ENCODE peak calls at places on chromosomes 12 and 14, in ten cellular contexts. D is globus pallidus, M is foreskin melanocyte, P is brain microvascular endothelial cell, R is EH, N is ovary, B is neural crest cell, J is HEK293T, H is colonic mucosa, Y is GM12865. A is an unnamed sample.

GRCh38 chr14:98937021-98937420 is 335.0 kb downstream of the BCL11B start:
- DNase-seq in D (no peak), M (no peak), P (no peak), R (no peak), N (no peak), B (no peak), J (no peak), H (no peak), Y (no peak), A (no peak)

GRCh38 chr14:59836116-59836515 is 34.5 kb downstream of the RTN1 start:
- DNase-seq in D (no peak), M (no peak), P (no peak), R (peak), N (no peak), B (no peak), J (no peak), H (no peak), Y (no peak), A (no peak)

GRCh38 chr12:122571821-122572220 is 44.8 kb downstream of the KNTC1 start:
- DNase-seq in D (no peak), M (no peak), P (no peak), R (no peak), N (no peak), B (no peak), J (no peak), H (no peak), Y (no peak), A (no peak)

GRCh38 chr14:88518592-88519512 is 36.0 kb downstream of the PTPN21 start:
- DNase-seq in D (no peak), M (peak), P (peak), R (peak), N (no peak), B (no peak), J (no peak), H (no peak), Y (no peak), A (peak)

GRCh38 chr12:32603858-32604257 is 75.2 kb upstream of the DNM1L start:
- DNase-seq in D (no peak), M (peak), P (peak), R (peak), N (no peak), B (no peak), J (no peak), H (no peak), Y (peak), A (no peak)

GRCh38 chr14:50031534-50032313 is 84.6 kb downstream of the VCPKMT start:
- DNase-seq in D (no peak), M (no peak), P (no peak), R (peak), N (no peak), B (no peak), J (no peak), H (no peak), Y (no peak), A (peak)

GRCh38 chr14:103818422-103818821 is 29.0 kb downstream of the PPP1R13B start:
- DNase-seq in D (no peak), M (no peak), P (no peak), R (no peak), N (no peak), B (no peak), J (no peak), H (no peak), Y (no peak), A (no peak)

GRCh38 chr12:116508145-116509121 is 50.7 kb upstream of the MAP1LC3B2 start:
- DNase-seq in D (no peak), M (no peak), P (no peak), R (peak), N (peak), B (peak), J (no peak), H (peak), Y (no peak), A (no peak)

GRCh38 chr14:75132374-75133086 is 5.7 kb upstream of the NEK9 start:
- DNase-seq in D (peak), M (peak), P (peak), R (peak), N (no peak), B (peak), J (peak), H (peak), Y (peak), A (peak)

GRCh38 chr12:46332260-46332659 is 40.3 kb downstream of the SLC38A2 start:
- DNase-seq in D (no peak), M (no peak), P (peak), R (peak), N (no peak), B (no peak), J (no peak), H (no peak), Y (no peak), A (peak)

GRCh38 chr12:39581592-39581991 is 38.0 kb downstream of the ABCD2 start:
- DNase-seq in D (no peak), M (peak), P (no peak), R (no peak), N (no peak), B (no peak), J (no peak), H (no peak), Y (no peak), A (no peak)

GRCh38 chr14:94779713-94780112 is 9.8 kb upstream of the GSC start:
- DNase-seq in D (no peak), M (no peak), P (no peak), R (no peak), N (no peak), B (no peak), J (no peak), H (peak), Y (no peak), A (no peak)

GRCh38 chr12:111296906-111297463 is 71.9 kb downstream of the PHETA1 start:
- DNase-seq in D (no peak), M (no peak), P (no peak), R (no peak), N (no peak), B (no peak), J (no peak), H (no peak), Y (no peak), A (no peak)

GRCh38 chr12:128570191-128571065 is 253.3 kb downstream of the SLC15A4 start:
- DNase-seq in D (no peak), M (no peak), P (no peak), R (no peak), N (no peak), B (no peak), J (no peak), H (peak), Y (peak), A (no peak)

GRCh38 chr14:22536853-22537338 is 52.1 kb downstream of the DAD1 start:
- DNase-seq in D (no peak), M (peak), P (peak), R (peak), N (no peak), B (no peak), J (peak), H (peak), Y (peak), A (peak)

GRCh38 chr14:92651106-92651792 is 97.2 kb downstream of the LGMN start:
- DNase-seq in D (peak), M (no peak), P (no peak), R (no peak), N (no peak), B (no peak), J (no peak), H (peak), Y (peak), A (no peak)

GRCh38 chr14:105419305-105420091 is at the start of gene MTA1:
- DNase-seq in D (no peak), M (no peak), P (no peak), R (peak), N (peak), B (peak), J (peak), H (peak), Y (peak), A (no peak)

GRCh38 chr12:30719060-30719459 is 23.4 kb upstream of the IPO8 start:
- DNase-seq in D (no peak), M (no peak), P (peak), R (peak), N (no peak), B (no peak), J (no peak), H (no peak), Y (no peak), A (peak)

GRCh38 chr12:27822076-27822712 is 42.2 kb upstream of the MANSC4 start:
- DNase-seq in D (no peak), M (no peak), P (peak), R (peak), N (no peak), B (no peak), J (no peak), H (no peak), Y (peak), A (peak)

GRCh38 chr12:70074510-70074909 is 168.7 kb upstream of the CNOT2 start:
- DNase-seq in D (no peak), M (no peak), P (no peak), R (no peak), N (no peak), B (no peak), J (no peak), H (no peak), Y (no peak), A (no peak)

GRCh38 chr12:124910561-124911478 is 3.6 kb downstream of the UBC start:
- DNase-seq in D (no peak), M (no peak), P (no peak), R (peak), N (no peak), B (no peak), J (no peak), H (peak), Y (peak), A (no peak)

GRCh38 chr12:4154672-4155225 is 118.8 kb upstream of the CCND2 start:
- DNase-seq in D (no peak), M (no peak), P (no peak), R (no peak), N (no peak), B (no peak), J (no peak), H (no peak), Y (no peak), A (no peak)

GRCh38 chr12:114762490-114763110 is 78.6 kb upstream of the TBX3 start:
- DNase-seq in D (no peak), M (no peak), P (peak), R (peak), N (peak), B (no peak), J (no peak), H (no peak), Y (no peak), A (no peak)

GRCh38 chr14:64234877-64235651 is 59.1 kb downstream of the ESR2 start:
- DNase-seq in D (no peak), M (peak), P (peak), R (peak), N (peak), B (no peak), J (no peak), H (no peak), Y (peak), A (no peak)

GRCh38 chr14:30921305-30921704 is 46.9 kb downstream of the COCH start:
- DNase-seq in D (no peak), M (no peak), P (no peak), R (peak), N (no peak), B (no peak), J (no peak), H (no peak), Y (no peak), A (no peak)

GRCh38 chr12:81670759-81671158 is 88.4 kb downstream of the PPFIA2 start:
- DNase-seq in D (no peak), M (no peak), P (no peak), R (no peak), N (no peak), B (no peak), J (no peak), H (no peak), Y (no peak), A (no peak)

GRCh38 chr12:97476255-97476654 is 13.7 kb downstream of the RMST start:
- DNase-seq in D (no peak), M (no peak), P (no peak), R (no peak), N (no peak), B (no peak), J (no peak), H (no peak), Y (no peak), A (no peak)